ENCODE peak calls at places on chromosomes 12 and 14, in eight cellular contexts. Y, V, E, W, A, S, K and O are unnamed samples.

GRCh38 chr12:8455727-8456360 is at the start of gene CLEC6A:
- DNase-seq in Y (no peak), S (no peak), W (no peak), A (no peak), E (no peak), V (no peak), K (no peak), O (no peak)

GRCh38 chr12:12718853-12719252 is 1.7 kb downstream of the CDKN1B start:
- DNase-seq in E (no peak), Y (peak; percentile 39), V (no peak), A (no peak), S (peak; percentile 68), K (peak; percentile 30), W (no peak), O (no peak)

GRCh38 chr12:117674313-117674712 is 294.5 kb downstream of the KSR2 start:
- DNase-seq in W (no peak), E (no peak), A (no peak), K (no peak), V (no peak), Y (no peak), S (no peak), O (no peak)

GRCh38 chr14:69038449-69039286 is 59.6 kb upstream of the ACTN1 start:
- DNase-seq in S (peak; percentile 31), A (peak; percentile 47), K (no peak), V (no peak), Y (peak; percentile 77), E (no peak), W (no peak), O (peak; percentile 98)

GRCh38 chr12:14854586-14855163 is 11.3 kb upstream of the ART4 start:
- DNase-seq in A (no peak), K (no peak), Y (no peak), S (peak; percentile 79), V (no peak), W (no peak), E (no peak), O (no peak)

GRCh38 chr14:92956961-92957360 is 34.0 kb downstream of the CHGA start:
- DNase-seq in S (no peak), W (no peak), K (no peak), V (no peak), E (no peak), A (no peak), Y (no peak), O (no peak)

GRCh38 chr12:106118-106561 is 39.6 kb downstream of the IQSEC3 start:
- DNase-seq in Y (peak; percentile 25), A (no peak), S (no peak), K (no peak), E (no peak), W (peak; percentile 32), V (peak; percentile 53), O (no peak)

GRCh38 chr12:51307655-51308593 is 16.1 kb downstream of the BIN2 start:
- DNase-seq in K (peak; percentile 94), Y (peak; percentile 91), W (no peak), S (peak; percentile 76), E (no peak), V (no peak), A (no peak), O (peak; percentile 65)

GRCh38 chr14:75340921-75341320 is 62.3 kb downstream of the FOS start:
- DNase-seq in S (no peak), Y (no peak), K (no peak), E (peak; percentile 93), A (peak; percentile 69), V (peak; percentile 94), W (peak; percentile 92), O (peak; percentile 89)

GRCh38 chr12:13219320-13219719 is 22.8 kb downstream of the EMP1 start:
- DNase-seq in A (no peak), W (no peak), Y (no peak), K (no peak), V (no peak), S (no peak), E (no peak), O (no peak)

GRCh38 chr14:61280526-61281185 is 482 bp downstream of the TMEM30B start:
- DNase-seq in Y (peak; percentile 84), K (peak; percentile 59), E (peak; percentile 71), W (peak; percentile 62), S (peak; percentile 70), A (peak; percentile 22), V (peak; percentile 77), O (no peak)

GRCh38 chr14:61282746-61283145 is 1.6 kb upstream of the TMEM30B start:
- DNase-seq in K (peak; percentile 20), S (no peak), E (no peak), A (no peak), V (no peak), W (no peak), Y (no peak), O (no peak)

GRCh38 chr14:61280092-61280525 is 1.0 kb downstream of the TMEM30B start:
- DNase-seq in S (no peak), E (no peak), Y (no peak), A (no peak), V (no peak), W (peak; percentile 21), K (peak; percentile 12), O (no peak)

GRCh38 chr14:61281911-61282310 is 773 bp upstream of the TMEM30B start:
- DNase-seq in K (no peak), V (no peak), Y (no peak), W (no peak), E (no peak), S (no peak), A (no peak), O (no peak)

GRCh38 chr14:61281186-61281676 is at the start of gene TMEM30B:
- DNase-seq in E (no peak), V (no peak), W (no peak), Y (no peak), S (no peak), K (peak; percentile 94), A (no peak), O (no peak)
- H3K4me3 ChIP-seq in E (peak within 1 kb of the TSS; percentile 84), V (peak within 1 kb of the TSS; percentile 72), W (peak within 1 kb of the TSS; percentile 73), Y (peak within 1 kb of the TSS; percentile 53), S (peak within 1 kb of the TSS; percentile 89), K (peak within 1 kb of the TSS; percentile 97), A (peak within 1 kb of the TSS; percentile 19), O (peak within 1 kb of the TSS; percentile 48)

GRCh38 chr12:123990512-123990911 is 17.5 kb downstream of the ZNF664 start:
- DNase-seq in K (no peak), V (no peak), S (peak; percentile 69), W (no peak), A (peak; percentile 47), Y (no peak), E (no peak), O (peak; percentile 79)
- H3K4me3 ChIP-seq in K (no peak overlapping the region), V (no peak overlapping the region), S (peak overlapping the region; percentile 65), W (no peak overlapping the region), A (no peak overlapping the region), Y (no peak overlapping the region), E (no peak overlapping the region), O (no peak overlapping the region)

GRCh38 chr14:20632831-20633771 is 8.4 kb downstream of the OR6S1 start:
- DNase-seq in S (peak; percentile 83), Y (peak; percentile 96), A (peak; percentile 73), W (no peak), E (no peak), K (peak; percentile 82), V (no peak), O (no peak)
- H3K4me3 ChIP-seq in S (peak overlapping the region; percentile 75), Y (peak overlapping the region; percentile 62), A (peak overlapping the region; percentile 27), W (peak overlapping the region; percentile 54), E (peak overlapping the region; percentile 49), K (peak overlapping the region; percentile 34), V (peak overlapping the region; percentile 20), O (peak overlapping the region; percentile 47)

GRCh38 chr14:22518073-22518472 is 71.0 kb downstream of the DAD1 start:
- DNase-seq in S (no peak), V (no peak), K (no peak), A (no peak), Y (no peak), E (no peak), W (no peak), O (no peak)
- H3K4me3 ChIP-seq in S (no peak overlapping the region), V (no peak overlapping the region), K (no peak overlapping the region), A (no peak overlapping the region), Y (no peak overlapping the region), E (no peak overlapping the region), W (no peak overlapping the region), O (no peak overlapping the region)

GRCh38 chr14:27642251-27642866 is 1044.5 kb upstream of the NOVA1 start:
- DNase-seq in V (no peak), W (no peak), A (no peak), K (no peak), S (no peak), E (no peak), Y (no peak), O (no peak)
- H3K4me3 ChIP-seq in V (no peak overlapping the region), W (no peak overlapping the region), A (no peak overlapping the region), K (no peak overlapping the region), S (no peak overlapping the region), E (no peak overlapping the region), Y (no peak overlapping the region), O (no peak overlapping the region)

GRCh38 chr12:5442251-5443006 is 10.5 kb downstream of the NTF3 start:
- DNase-seq in A (no peak), S (peak; percentile 62), E (no peak), K (peak; percentile 66), W (no peak), V (no peak), Y (peak; percentile 60), O (no peak)

GRCh38 chr12:5441497-5442236 is 9.8 kb downstream of the NTF3 start:
- DNase-seq in Y (no peak), K (no peak), A (no peak), V (no peak), S (peak; percentile 57), W (no peak), E (no peak), O (no peak)

GRCh38 chr12:5440973-5441372 is 9.1 kb downstream of the NTF3 start:
- DNase-seq in A (no peak), V (no peak), W (no peak), Y (no peak), K (no peak), E (no peak), S (no peak), O (no peak)

GRCh38 chr12:5447329-5447728 is 15.4 kb downstream of the NTF3 start:
- DNase-seq in A (no peak), K (no peak), V (no peak), E (no peak), S (no peak), Y (no peak), W (no peak), O (no peak)

GRCh38 chr12:5444520-5444919 is 12.6 kb downstream of the NTF3 start:
- DNase-seq in V (peak; percentile 1), K (no peak), A (no peak), E (no peak), W (no peak), S (no peak), Y (no peak), O (no peak)
- H3K4me3 ChIP-seq in V (no peak overlapping the region), K (no peak overlapping the region), A (no peak overlapping the region), E (no peak overlapping the region), W (no peak overlapping the region), S (no peak overlapping the region), Y (no peak overlapping the region), O (no peak overlapping the region)